ENCODE peak calls at places on chromosomes 11 and 22, in four cellular contexts. F is ovary, D is MM.1S, T is GM06990. Y is an unnamed sample.

GRCh38 chr11:6298605-6299004 is 21.7 kb downstream of the CAVIN3 start:
- DNase-seq in D (peak), F (no peak), T (no peak), Y (no peak)

GRCh38 chr11:335779-336665 is 15.4 kb upstream of the IFITM3 start:
- DNase-seq in T (no peak), F (peak), D (no peak), Y (no peak)

GRCh38 chr11:124511739-124512138 is 31.7 kb downstream of the OR8B12 start:
- DNase-seq in F (no peak), T (no peak), D (no peak), Y (no peak)

GRCh38 chr11:3213659-3214419 is 4.8 kb downstream of the MRGPRG start:
- DNase-seq in D (no peak), F (no peak), T (no peak), Y (no peak)

GRCh38 chr11:76689313-76689712 is 18.8 kb upstream of the LRRC32 start:
- DNase-seq in F (no peak), T (no peak), D (no peak), Y (no peak)

GRCh38 chr11:44575288-44575672 is 9.8 kb downstream of the CD82 start:
- DNase-seq in F (no peak), T (no peak), D (no peak), Y (peak)

GRCh38 chr11:118872403-118872821 is 11.3 kb upstream of the CXCR5 start:
- DNase-seq in T (peak), D (peak), F (peak), Y (no peak)

GRCh38 chr11:119757378-119757777 is 28.4 kb upstream of the NECTIN1 start:
- DNase-seq in D (no peak), F (no peak), T (no peak), Y (no peak)

GRCh38 chr22:36680038-36680437 is 23.5 kb downstream of the CACNG2 start:
- DNase-seq in F (no peak), D (no peak), T (no peak), Y (no peak)

GRCh38 chr11:3675971-3676370 is 4.8 kb upstream of the CHRNA10 start:
- DNase-seq in F (no peak), T (no peak), D (no peak), Y (no peak)

GRCh38 chr11:2537896-2538855 is 93.4 kb downstream of the KCNQ1 start:
- DNase-seq in T (no peak), F (no peak), D (no peak), Y (no peak)

GRCh38 chr11:108593910-108594434 is 404 bp upstream of the EXPH5 start:
- DNase-seq in D (no peak), F (no peak), T (no peak), Y (no peak)

GRCh38 chr11:108589136-108589535 is 4.4 kb downstream of the EXPH5 start:
- DNase-seq in T (no peak), D (no peak), F (no peak), Y (no peak)

GRCh38 chr11:108593214-108593909 is at the start of gene EXPH5:
- DNase-seq in T (peak), F (peak), D (peak), Y (no peak)

GRCh38 chr11:108592591-108593213 is 866 bp downstream of the EXPH5 start:
- DNase-seq in D (peak), F (peak), T (peak), Y (no peak)

GRCh38 chr11:108591893-108592292 is 1.7 kb downstream of the EXPH5 start:
- DNase-seq in T (no peak), D (no peak), F (no peak), Y (no peak)
- H3K4me3 ChIP-seq in T (no peak), D (no peak), F (no peak), Y (no peak)

DNA sequence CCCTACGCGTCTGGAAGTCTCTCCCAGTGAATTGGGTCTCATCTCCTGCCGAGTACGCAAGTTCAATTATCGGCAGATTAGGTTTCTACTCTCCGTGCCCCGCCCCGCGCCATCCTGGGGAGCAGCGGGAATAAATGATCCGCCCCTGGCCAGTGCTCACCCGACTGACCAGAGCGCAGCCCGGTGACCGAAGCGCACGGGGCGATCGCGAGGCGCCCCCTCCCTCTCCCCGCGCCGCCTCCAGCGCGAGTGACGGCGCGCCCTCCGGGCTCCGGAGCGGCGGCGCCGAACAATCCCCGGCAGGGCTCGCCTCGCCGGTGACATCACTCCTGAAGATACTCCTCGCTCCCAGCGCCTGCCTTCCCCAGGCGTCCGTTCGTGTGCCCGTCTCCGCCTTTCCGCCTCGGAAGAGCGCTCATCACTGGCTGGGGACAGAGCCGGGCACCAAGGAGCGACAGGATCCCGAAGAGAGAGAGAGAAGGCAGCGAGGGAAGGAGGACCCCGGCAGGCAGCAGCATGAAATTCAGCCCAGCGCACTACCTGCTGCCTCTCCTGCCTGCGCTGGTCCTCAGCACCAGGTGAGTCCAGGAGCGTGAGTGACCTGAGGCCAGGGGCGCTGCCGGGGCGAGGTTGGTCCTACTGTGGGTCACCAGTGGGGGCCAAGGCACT is at the start of gene LUZP2:
- DNase-seq in D (no peak), F (no peak), T (no peak), Y (no peak)
- TF ChIP-seq CTCF in D (no peak), F (no peak), T (no peak), Y (no peak)

GRCh38 chr11:65429724-65430405 is 7.3 kb downstream of the NEAT1 start:
- DNase-seq in T (peak), D (peak), F (peak), Y (peak)
- H3K4me3 ChIP-seq in T (peak), D (peak), F (peak), Y (peak)

GRCh38 chr11:132862137-132862536 is 670.2 kb downstream of the OPCML start:
- DNase-seq in T (no peak), D (no peak), F (no peak), Y (no peak)

GRCh38 chr11:132862918-132863317 is 669.4 kb downstream of the OPCML start:
- DNase-seq in F (no peak), D (no peak), T (no peak), Y (no peak)

GRCh38 chr11:132866783-132867545 is 665.3 kb downstream of the OPCML start:
- DNase-seq in D (no peak), T (no peak), F (no peak), Y (no peak)

DNA sequence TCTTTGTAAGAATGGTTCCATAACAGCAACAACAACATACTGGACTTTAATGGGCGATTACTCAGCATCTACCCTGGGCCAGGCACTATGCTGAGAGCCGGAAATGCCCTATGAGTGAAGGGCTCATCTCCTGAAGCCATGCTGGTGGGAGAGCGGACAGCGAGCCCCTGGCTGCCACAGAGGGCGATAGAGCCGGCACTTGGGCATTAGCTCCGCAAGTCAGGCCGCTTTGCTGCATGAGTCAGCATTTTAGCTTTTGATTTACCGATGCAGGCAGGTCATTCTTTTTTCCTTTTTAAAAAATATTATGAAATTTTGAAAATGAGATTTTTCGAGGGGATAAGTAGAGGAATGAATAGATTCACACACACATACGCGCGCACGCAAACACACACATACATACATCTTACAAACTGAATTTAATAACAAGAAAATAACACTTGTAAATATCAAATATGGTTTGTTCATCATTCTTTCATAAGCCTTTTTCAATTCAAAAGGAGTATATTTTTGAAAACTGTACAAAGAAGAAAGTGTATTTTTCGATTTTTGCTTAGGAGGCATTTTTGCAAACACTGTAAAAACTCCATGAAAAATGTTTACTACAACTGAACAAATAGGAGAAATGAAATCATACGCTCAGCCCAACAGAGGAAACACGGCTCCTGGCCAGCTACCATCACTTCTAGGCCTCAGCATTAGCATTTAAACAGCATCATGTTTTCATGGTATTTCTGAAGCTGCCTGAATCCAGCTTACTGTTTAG is 667.3 kb downstream of the OPCML start:
- DNase-seq in D (no peak), T (no peak), F (no peak), Y (no peak)
- TF ChIP-seq CTCF in D (no peak), T (no peak), F (no peak), Y (no peak)

GRCh38 chr11:125568970-125569912 is at the start of gene EI24:
- DNase-seq in D (peak), F (peak), T (peak), Y (peak)
- H3K4me3 ChIP-seq in D (peak), F (peak), T (peak), Y (peak)

GRCh38 chr11:95089620-95090542 is at the start of gene ENDOD1:
- DNase-seq in F (peak), T (peak), D (peak), Y (no peak)

GRCh38 chr11:95093548-95093947 is 3.9 kb downstream of the ENDOD1 start:
- DNase-seq in T (no peak), D (no peak), F (no peak), Y (no peak)

GRCh38 chr11:95095858-95096587 is 6.4 kb downstream of the ENDOD1 start:
- DNase-seq in T (peak), F (no peak), D (peak), Y (no peak)

GRCh38 chr11:95091663-95092062 is 2.0 kb downstream of the ENDOD1 start:
- DNase-seq in T (no peak), D (no peak), F (no peak), Y (no peak)

DNA sequence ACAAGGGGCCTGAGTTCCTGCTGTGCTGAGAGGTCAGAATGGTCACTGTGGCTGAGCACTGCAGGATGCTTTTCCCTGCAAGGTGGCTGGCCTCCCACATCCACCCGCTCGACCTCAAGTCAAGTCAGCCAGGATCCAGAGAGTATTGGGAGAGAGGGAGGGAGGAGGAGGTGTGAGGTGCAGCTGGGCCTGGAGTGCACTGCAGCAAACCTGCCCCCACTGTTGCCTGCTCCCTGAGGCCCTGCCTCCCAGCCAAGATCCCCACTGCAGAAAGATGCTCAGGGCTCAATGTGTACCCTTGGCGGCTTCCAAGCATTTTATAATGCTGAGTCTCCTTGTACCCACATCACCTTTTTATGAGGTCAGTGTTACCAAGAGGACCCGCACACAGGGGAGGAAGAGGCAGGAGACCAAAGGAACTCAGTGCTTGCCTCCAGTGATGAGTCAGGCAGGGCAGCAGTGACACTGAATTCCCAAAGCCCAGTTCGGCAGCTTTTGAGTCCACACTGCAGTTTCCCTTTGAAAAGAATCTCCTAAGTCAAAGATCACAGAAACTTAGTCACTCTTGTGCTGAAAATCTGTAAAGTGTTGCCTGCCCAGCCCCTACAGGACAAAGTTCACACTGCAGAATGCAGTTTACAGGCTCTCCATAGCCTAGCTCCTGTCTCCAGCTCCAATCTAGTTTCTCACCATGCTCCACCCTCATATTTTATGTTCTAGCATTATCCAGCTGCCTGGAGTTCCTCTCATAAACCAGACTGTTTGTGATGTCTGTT is 3.1 kb downstream of the ENDOD1 start:
- DNase-seq in D (peak), T (no peak), F (no peak), Y (no peak)
- TF ChIP-seq CTCF in D (peak), T (peak), F (no peak), Y (peak)

Y was measured in AG09309.